ENCODE peak calls at places on chromosome 5, in eight cellular contexts. Y, G, M, C, U, K, E and O are unnamed samples.

GRCh38 chr5:174581483-174581882 is 142.9 kb upstream of the MSX2 start:
- DNase-seq in Y (no peak), G (peak), M (no peak), C (no peak), U (no peak), K (no peak), E (peak), O (no peak)

GRCh38 chr5:944992-945685 is 52.5 kb downstream of the TRIP13 start:
- DNase-seq in Y (no peak), G (no peak), M (no peak), C (no peak), U (no peak), K (no peak), E (no peak), O (no peak)

GRCh38 chr5:67963789-67964519 is 251.6 kb upstream of the PIK3R1 start:
- DNase-seq in Y (no peak), G (no peak), M (no peak), C (no peak), U (peak), K (no peak), E (no peak), O (no peak)

GRCh38 chr5:65506961-65507360 is 25.2 kb upstream of the ADAMTS6 start:
- DNase-seq in Y (no peak), G (no peak), M (no peak), C (no peak), U (no peak), K (no peak), E (no peak), O (no peak)

GRCh38 chr5:132221781-132222648 is 5.6 kb downstream of the P4HA2 start:
- DNase-seq in Y (no peak), G (no peak), M (no peak), C (no peak), U (no peak), K (no peak), E (no peak), O (peak)

GRCh38 chr5:71960196-71960595 is 147.1 kb upstream of the MAP1B start:
- DNase-seq in Y (no peak), G (no peak), M (no peak), C (no peak), U (no peak), K (no peak), E (no peak), O (no peak)

GRCh38 chr5:177432143-177432904 is 5.8 kb downstream of the GRK6 start:
- DNase-seq in Y (no peak), G (peak), M (no peak), C (peak), U (no peak), K (no peak), E (no peak), O (no peak)

GRCh38 chr5:91224969-91225368 is 158.1 kb downstream of the ARRDC3 start:
- DNase-seq in Y (no peak), G (no peak), M (no peak), C (no peak), U (no peak), K (no peak), E (no peak), O (no peak)

GRCh38 chr5:147455321-147455720 is 54.5 kb downstream of the DPYSL3 start:
- DNase-seq in Y (no peak), G (no peak), M (no peak), C (no peak), U (no peak), K (no peak), E (no peak), O (no peak)

GRCh38 chr5:19058216-19058615 is 929.8 kb downstream of the CDH18 start:
- DNase-seq in Y (no peak), G (no peak), M (no peak), C (no peak), U (no peak), K (no peak), E (no peak), O (no peak)

GRCh38 chr5:124871299-124871698 is 124.9 kb upstream of the ZNF608 start:
- DNase-seq in Y (no peak), G (no peak), M (no peak), C (no peak), U (no peak), K (no peak), E (no peak), O (no peak)

GRCh38 chr5:115514220-115514619 is 30.4 kb downstream of the FEM1C start:
- DNase-seq in Y (no peak), G (no peak), M (no peak), C (no peak), U (no peak), K (no peak), E (no peak), O (no peak)

GRCh38 chr5:62284946-62285891 is 20.8 kb upstream of the KIF2A start:
- DNase-seq in Y (no peak), G (no peak), M (no peak), C (peak), U (no peak), K (no peak), E (no peak), O (no peak)

GRCh38 chr5:38789134-38789533 is 56.7 kb upstream of the OSMR start:
- DNase-seq in Y (no peak), G (no peak), M (no peak), C (no peak), U (no peak), K (no peak), E (no peak), O (no peak)

GRCh38 chr5:1881273-1881586 is 1.5 kb downstream of the IRX4 start:
- DNase-seq in Y (no peak), G (no peak), M (no peak), C (no peak), U (no peak), K (no peak), E (no peak), O (no peak)

GRCh38 chr5:86997501-86997900 is 270.2 kb upstream of the RASA1 start:
- DNase-seq in Y (no peak), G (no peak), M (no peak), C (no peak), U (no peak), K (no peak), E (no peak), O (no peak)

GRCh38 chr5:9540791-9541190 is 5.1 kb downstream of the SEMA5A start:
- DNase-seq in Y (no peak), G (no peak), M (no peak), C (no peak), U (no peak), K (no peak), E (no peak), O (no peak)

GRCh38 chr5:55176176-55176818 is 3.3 kb upstream of the CDC20B start:
- DNase-seq in Y (peak), G (no peak), M (no peak), C (peak), U (peak), K (no peak), E (peak), O (no peak)

GRCh38 chr5:140293091-140293996 is 9.6 kb downstream of the PFDN1 start:
- DNase-seq in Y (no peak), G (no peak), M (no peak), C (no peak), U (no peak), K (peak), E (no peak), O (no peak)

GRCh38 chr5:168015506-168015905 is 275.9 kb upstream of the WWC1 start:
- DNase-seq in Y (no peak), G (no peak), M (no peak), C (no peak), U (no peak), K (no peak), E (no peak), O (no peak)

GRCh38 chr5:53554444-53554843 is 6.0 kb upstream of the NDUFS4 start:
- DNase-seq in Y (no peak), G (no peak), M (no peak), C (no peak), U (peak), K (no peak), E (no peak), O (no peak)